ENCODE peak calls at places on chromosomes 4 and X, in nine cellular contexts. One of them, this sample, is unnamed.

GRCh38 chr4:38188631-38189101 is 228.5 kb downstream of the PTTG2 start:
- DNase-seq in uterus: no peak
- DNase-seq in ovary: no peak
- DNase-seq in esophagus squamous epithelium: no peak
- DNase-seq in tibial nerve: no peak
- DNase-seq in transverse colon: peak; percentile 86
- DNase-seq in IMR-90: no peak
- DNase-seq in sigmoid colon: no peak
- DNase-seq in Peyer's patch: no peak
- DNase-seq in this sample: peak; percentile 19

GRCh38 chr4:116070283-116070682 is 956.9 kb upstream of the NDST4 start:
- DNase-seq in esophagus squamous epithelium: no peak
- DNase-seq in Peyer's patch: no peak
- DNase-seq in ovary: no peak
- DNase-seq in sigmoid colon: no peak
- DNase-seq in IMR-90: no peak
- DNase-seq in transverse colon: no peak
- DNase-seq in uterus: no peak
- DNase-seq in tibial nerve: no peak
- DNase-seq in this sample: no peak

GRCh38 chr4:147741190-147741788 is 9.4 kb downstream of the ARHGAP10 start:
- DNase-seq in uterus: no peak
- DNase-seq in tibial nerve: no peak
- DNase-seq in sigmoid colon: no peak
- DNase-seq in IMR-90: peak; percentile 71
- DNase-seq in transverse colon: no peak
- DNase-seq in esophagus squamous epithelium: no peak
- DNase-seq in Peyer's patch: no peak
- DNase-seq in ovary: no peak
- DNase-seq in this sample: no peak

GRCh38 chr4:54400188-54400587 is 171.1 kb downstream of the PDGFRA start:
- DNase-seq in Peyer's patch: no peak
- DNase-seq in sigmoid colon: no peak
- DNase-seq in esophagus squamous epithelium: no peak
- DNase-seq in transverse colon: no peak
- DNase-seq in IMR-90: no peak
- DNase-seq in ovary: no peak
- DNase-seq in uterus: no peak
- DNase-seq in tibial nerve: no peak
- DNase-seq in this sample: no peak

GRCh38 chrX:53049127-53049517 is 533 bp downstream of the GPR173 start:
- DNase-seq in ovary: no peak
- DNase-seq in Peyer's patch: no peak
- DNase-seq in IMR-90: no peak
- DNase-seq in tibial nerve: no peak
- DNase-seq in transverse colon: no peak
- DNase-seq in sigmoid colon: no peak
- DNase-seq in uterus: no peak
- DNase-seq in esophagus squamous epithelium: no peak
- DNase-seq in this sample: no peak

GRCh38 chr4:11698033-11698432 is 269.3 kb upstream of the HS3ST1 start:
- DNase-seq in sigmoid colon: no peak
- DNase-seq in IMR-90: no peak
- DNase-seq in ovary: no peak
- DNase-seq in uterus: no peak
- DNase-seq in esophagus squamous epithelium: no peak
- DNase-seq in transverse colon: no peak
- DNase-seq in tibial nerve: no peak
- DNase-seq in Peyer's patch: no peak
- DNase-seq in this sample: no peak

GRCh38 chrX:24646745-24647182 is 383 bp downstream of the PCYT1B start:
- DNase-seq in ovary: no peak
- DNase-seq in Peyer's patch: no peak
- DNase-seq in sigmoid colon: no peak
- DNase-seq in uterus: no peak
- DNase-seq in tibial nerve: no peak
- DNase-seq in transverse colon: no peak
- DNase-seq in esophagus squamous epithelium: no peak
- DNase-seq in IMR-90: no peak
- DNase-seq in this sample: no peak

GRCh38 chrX:119734897-119735339 is 23.5 kb upstream of the SOWAHD start:
- DNase-seq in tibial nerve: no peak
- DNase-seq in transverse colon: peak; percentile 19
- DNase-seq in Peyer's patch: no peak
- DNase-seq in sigmoid colon: peak; percentile 78
- DNase-seq in uterus: no peak
- DNase-seq in ovary: peak; percentile 38
- DNase-seq in IMR-90: no peak
- DNase-seq in esophagus squamous epithelium: no peak
- DNase-seq in this sample: no peak

GRCh38 chr4:76950052-76950845 is 697 bp downstream of the SEPTIN11 start:
- DNase-seq in sigmoid colon: peak; percentile 83
- DNase-seq in esophagus squamous epithelium: no peak
- DNase-seq in IMR-90: no peak
- DNase-seq in uterus: peak; percentile 53
- DNase-seq in Peyer's patch: peak; percentile 31
- DNase-seq in transverse colon: peak; percentile 85
- DNase-seq in ovary: peak; percentile 62
- DNase-seq in tibial nerve: peak; percentile 31
- DNase-seq in this sample: peak; percentile 6

GRCh38 chr4:76947369-76947768 is 2.2 kb upstream of the SEPTIN11 start:
- DNase-seq in ovary: no peak
- DNase-seq in tibial nerve: no peak
- DNase-seq in uterus: no peak
- DNase-seq in IMR-90: no peak
- DNase-seq in sigmoid colon: no peak
- DNase-seq in Peyer's patch: no peak
- DNase-seq in transverse colon: no peak
- DNase-seq in esophagus squamous epithelium: no peak
- DNase-seq in this sample: no peak

GRCh38 chr4:76950846-76951321 is 1.3 kb downstream of the SEPTIN11 start:
- DNase-seq in tibial nerve: no peak
- DNase-seq in transverse colon: peak; percentile 18
- DNase-seq in uterus: no peak
- DNase-seq in ovary: peak; percentile 35
- DNase-seq in Peyer's patch: no peak
- DNase-seq in esophagus squamous epithelium: no peak
- DNase-seq in IMR-90: peak; percentile 52
- DNase-seq in sigmoid colon: no peak
- DNase-seq in this sample: peak; percentile 15

GRCh38 chr4:76949293-76950051 is at the start of gene SEPTIN11:
- DNase-seq in tibial nerve: peak; percentile 87
- DNase-seq in uterus: peak; percentile 93
- DNase-seq in Peyer's patch: peak; percentile 82
- DNase-seq in sigmoid colon: peak; percentile 97
- DNase-seq in transverse colon: peak; percentile 94
- DNase-seq in IMR-90: peak; percentile 93
- DNase-seq in esophagus squamous epithelium: peak; percentile 53
- DNase-seq in ovary: peak; percentile 96
- DNase-seq in this sample: peak; percentile 68

DNA sequence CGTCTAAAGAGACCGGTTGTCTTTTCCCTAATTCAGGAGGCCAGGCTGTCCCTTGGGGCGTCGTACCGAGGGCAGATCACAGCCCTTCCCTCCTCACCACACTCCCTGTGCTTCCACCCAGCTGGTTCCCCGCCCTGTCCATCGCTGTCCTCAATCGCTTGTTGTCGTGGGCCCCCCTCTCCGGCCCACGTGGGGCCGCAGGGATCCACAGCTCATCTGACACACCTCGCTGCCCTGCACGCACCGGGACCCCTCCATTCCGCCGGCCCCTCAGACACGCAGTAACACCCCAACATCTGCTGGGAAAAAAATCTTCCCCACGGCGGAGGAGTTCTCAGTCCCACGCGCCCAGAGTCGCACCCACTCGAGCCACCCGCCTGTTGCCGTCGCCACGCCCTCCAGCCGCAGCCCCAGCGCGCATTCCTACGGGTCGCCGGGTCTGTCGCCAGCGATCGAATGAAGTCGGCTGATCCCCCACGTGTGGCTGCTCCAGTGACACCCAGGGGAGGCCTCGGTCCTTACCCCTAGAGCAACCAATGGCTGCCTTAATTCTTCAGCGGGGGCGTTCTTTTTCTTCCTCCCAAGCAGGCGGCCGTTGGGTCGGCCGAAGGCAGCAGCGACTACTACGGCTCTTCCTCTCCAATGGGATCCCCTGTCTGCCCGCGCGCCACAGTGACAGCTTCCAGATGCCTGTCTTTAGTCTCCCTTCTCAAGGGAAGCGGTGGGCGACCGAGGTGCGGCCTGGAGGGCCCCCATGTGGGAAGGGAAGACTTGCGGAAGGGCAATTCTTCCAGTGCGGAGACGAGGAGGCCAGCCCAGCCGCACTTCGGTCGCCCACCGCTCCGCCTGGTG is 885 bp upstream of the SEPTIN11 start:
- DNase-seq in transverse colon: peak; percentile 81
- DNase-seq in sigmoid colon: peak; percentile 90
- DNase-seq in esophagus squamous epithelium: no peak
- DNase-seq in uterus: peak; percentile 73
- DNase-seq in ovary: peak; percentile 77
- DNase-seq in IMR-90: peak; percentile 76
- DNase-seq in Peyer's patch: peak; percentile 63
- DNase-seq in tibial nerve: peak; percentile 34
- DNase-seq in this sample: peak; percentile 47
- TF ChIP-seq POLR2A in transverse colon: peak; percentile 19
- TF ChIP-seq POLR2A in sigmoid colon: no peak
- TF ChIP-seq POLR2A in esophagus squamous epithelium: no peak
- TF ChIP-seq POLR2A in uterus: peak; percentile 11
- TF ChIP-seq POLR2A in ovary: no peak
- TF ChIP-seq POLR2A in IMR-90: no peak
- TF ChIP-seq POLR2A in Peyer's patch: no peak
- TF ChIP-seq POLR2A in tibial nerve: no peak
- TF ChIP-seq POLR2A in this sample: no peak

DNA sequence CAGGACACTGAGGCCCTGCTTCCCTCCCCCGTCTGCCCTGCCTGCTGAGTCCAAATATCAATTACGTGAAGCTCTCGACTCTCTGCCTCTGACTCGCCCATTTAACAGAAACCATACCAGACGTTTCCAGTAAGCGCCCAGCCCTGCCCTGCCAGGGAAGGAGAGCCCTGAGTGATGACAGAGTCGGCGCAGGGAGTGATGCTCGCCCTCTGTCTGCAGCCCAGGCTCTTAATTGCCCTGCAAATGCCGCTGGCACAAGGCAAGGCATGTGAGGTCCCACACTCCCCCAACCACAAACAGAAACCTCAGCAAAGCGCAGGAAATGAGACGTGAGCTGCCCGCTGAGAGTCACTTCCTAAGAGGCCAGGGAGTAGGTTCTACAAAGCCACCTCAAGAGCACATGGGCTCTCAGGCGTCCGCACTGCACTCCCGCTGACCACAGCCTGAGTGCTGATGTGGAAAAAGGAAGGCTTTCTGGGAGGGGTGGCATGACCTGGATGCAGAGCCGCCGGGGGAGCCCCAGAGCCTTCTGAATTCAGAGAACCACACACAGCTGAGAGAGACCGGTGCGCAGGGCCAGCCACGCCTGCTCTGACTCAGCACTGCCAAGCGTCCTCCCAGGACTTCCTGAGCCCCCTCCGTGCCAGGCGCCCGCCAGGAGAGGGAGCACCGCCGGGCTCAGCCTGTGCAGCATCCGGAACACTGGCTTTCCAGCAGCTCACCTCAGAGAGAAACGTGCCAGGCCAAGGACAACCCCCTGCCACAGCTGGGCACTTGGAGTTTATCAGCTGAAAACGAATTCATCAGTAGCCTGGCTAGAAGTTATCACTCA is 5.3 kb downstream of the ZFYVE28 start:
- DNase-seq in esophagus squamous epithelium: peak; percentile 64
- DNase-seq in uterus: peak; percentile 63
- DNase-seq in sigmoid colon: peak; percentile 87
- DNase-seq in IMR-90: peak; percentile 85
- DNase-seq in ovary: peak; percentile 73
- DNase-seq in tibial nerve: peak; percentile 41
- DNase-seq in transverse colon: peak; percentile 91
- DNase-seq in Peyer's patch: peak; percentile 83
- DNase-seq in this sample: peak; percentile 90
- TF ChIP-seq POLR2A in esophagus squamous epithelium: no peak
- TF ChIP-seq POLR2A in uterus: no peak
- TF ChIP-seq POLR2A in sigmoid colon: no peak
- TF ChIP-seq POLR2A in IMR-90: no peak
- TF ChIP-seq POLR2A in ovary: no peak
- TF ChIP-seq POLR2A in tibial nerve: no peak
- TF ChIP-seq POLR2A in transverse colon: peak; percentile 58
- TF ChIP-seq POLR2A in Peyer's patch: peak; percentile 39
- TF ChIP-seq POLR2A in this sample: no peak

GRCh38 chr4:184897807-184898388 is 72.1 kb upstream of the ACSL1 start:
- DNase-seq in Peyer's patch: no peak
- DNase-seq in transverse colon: no peak
- DNase-seq in uterus: no peak
- DNase-seq in ovary: no peak
- DNase-seq in sigmoid colon: no peak
- DNase-seq in esophagus squamous epithelium: no peak
- DNase-seq in IMR-90: no peak
- DNase-seq in tibial nerve: no peak
- DNase-seq in this sample: no peak

GRCh38 chr4:184896868-184897715 is 71.3 kb upstream of the ACSL1 start:
- DNase-seq in uterus: no peak
- DNase-seq in esophagus squamous epithelium: no peak
- DNase-seq in IMR-90: no peak
- DNase-seq in Peyer's patch: no peak
- DNase-seq in tibial nerve: no peak
- DNase-seq in sigmoid colon: no peak
- DNase-seq in transverse colon: peak; percentile 13
- DNase-seq in ovary: no peak
- DNase-seq in this sample: no peak

GRCh38 chr4:184893836-184894571 is 68.2 kb upstream of the ACSL1 start:
- DNase-seq in IMR-90: no peak
- DNase-seq in ovary: no peak
- DNase-seq in sigmoid colon: no peak
- DNase-seq in uterus: no peak
- DNase-seq in tibial nerve: no peak
- DNase-seq in Peyer's patch: no peak
- DNase-seq in transverse colon: no peak
- DNase-seq in esophagus squamous epithelium: no peak
- DNase-seq in this sample: no peak

GRCh38 chr4:184892999-184893398 is 67.2 kb upstream of the ACSL1 start:
- DNase-seq in Peyer's patch: no peak
- DNase-seq in transverse colon: no peak
- DNase-seq in IMR-90: no peak
- DNase-seq in esophagus squamous epithelium: no peak
- DNase-seq in sigmoid colon: no peak
- DNase-seq in tibial nerve: no peak
- DNase-seq in uterus: no peak
- DNase-seq in ovary: no peak
- DNase-seq in this sample: no peak

GRCh38 chr4:184895012-184895795 is 69.4 kb upstream of the ACSL1 start:
- DNase-seq in transverse colon: no peak
- DNase-seq in IMR-90: no peak
- DNase-seq in Peyer's patch: no peak
- DNase-seq in uterus: no peak
- DNase-seq in sigmoid colon: no peak
- DNase-seq in tibial nerve: no peak
- DNase-seq in esophagus squamous epithelium: no peak
- DNase-seq in ovary: no peak
- DNase-seq in this sample: no peak
- TF ChIP-seq POLR2A in transverse colon: no peak
- TF ChIP-seq POLR2A in IMR-90: no peak
- TF ChIP-seq POLR2A in Peyer's patch: no peak
- TF ChIP-seq POLR2A in uterus: no peak
- TF ChIP-seq POLR2A in sigmoid colon: no peak
- TF ChIP-seq POLR2A in tibial nerve: no peak
- TF ChIP-seq POLR2A in esophagus squamous epithelium: no peak
- TF ChIP-seq POLR2A in ovary: no peak
- TF ChIP-seq POLR2A in this sample: no peak

DNA sequence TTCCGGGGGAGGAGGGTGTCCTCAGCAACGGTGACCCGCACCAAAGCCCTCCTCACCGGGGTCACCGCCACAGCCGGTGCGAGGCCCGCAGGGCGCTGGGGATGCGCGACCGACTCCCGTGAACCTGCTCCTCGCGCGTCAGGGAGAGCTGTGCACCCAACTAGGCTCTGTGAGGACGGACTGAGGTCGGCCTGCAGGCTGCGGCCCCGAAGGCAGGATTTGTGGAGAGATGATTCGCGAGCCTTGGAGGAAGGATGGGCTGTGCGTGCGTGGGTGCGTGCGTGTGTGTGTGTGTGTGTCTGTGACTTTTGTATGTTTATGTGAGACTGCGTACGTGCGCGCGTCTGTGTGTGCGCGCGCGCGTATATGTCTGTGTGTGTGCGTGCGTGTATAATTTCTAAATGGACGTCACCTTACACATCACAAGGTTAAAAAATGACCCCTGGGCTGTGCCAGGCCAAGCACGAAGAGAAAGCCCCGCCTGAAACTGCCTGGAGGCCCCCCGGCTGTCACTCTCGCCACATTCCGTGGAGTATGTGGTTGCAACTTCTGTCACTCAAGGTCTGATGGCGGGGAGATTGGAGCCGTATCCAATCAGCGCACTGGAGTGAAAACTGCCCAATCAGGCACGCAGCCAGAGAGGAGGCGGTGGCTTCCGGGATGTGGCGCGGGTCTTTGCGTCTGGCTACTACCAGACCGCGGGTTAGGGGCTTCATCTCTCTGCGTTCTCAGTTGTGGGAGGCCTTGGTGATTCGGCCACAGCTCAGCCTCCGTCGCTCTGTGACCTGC is at the start of gene ZNF141:
- DNase-seq in uterus: peak; percentile 95
- DNase-seq in Peyer's patch: peak; percentile 95
- DNase-seq in IMR-90: peak; percentile 96
- DNase-seq in tibial nerve: peak; percentile 90
- DNase-seq in ovary: peak; percentile 97
- DNase-seq in sigmoid colon: peak; percentile 99
- DNase-seq in transverse colon: peak; percentile 97
- DNase-seq in esophagus squamous epithelium: peak; percentile 86
- DNase-seq in this sample: no peak
- TF ChIP-seq POLR2A in uterus: peak; percentile 62
- TF ChIP-seq POLR2A in Peyer's patch: peak; percentile 72
- TF ChIP-seq POLR2A in IMR-90: peak; percentile 82
- TF ChIP-seq POLR2A in tibial nerve: peak; percentile 65
- TF ChIP-seq POLR2A in ovary: peak; percentile 73
- TF ChIP-seq POLR2A in sigmoid colon: peak; percentile 69
- TF ChIP-seq POLR2A in transverse colon: peak; percentile 87
- TF ChIP-seq POLR2A in esophagus squamous epithelium: no peak
- TF ChIP-seq POLR2A in this sample: no peak